ENCODE peak calls at places on chromosomes 16 and 17, in six cellular contexts. One of them, this sample, is unnamed.

GRCh38 chr16:75899163-75899562 is 172.9 kb upstream of the CPHXL start:
- DNase-seq in HCT116: no peak
- DNase-seq in GM12878: no peak
- DNase-seq in K562: no peak
- DNase-seq in H1: no peak
- DNase-seq in HepG2: no peak
- DNase-seq in this sample: no peak

GRCh38 chr17:43645765-43646481 is 15.8 kb downstream of the MEOX1 start:
- DNase-seq in HCT116: no peak
- DNase-seq in GM12878: no peak
- DNase-seq in K562: no peak
- DNase-seq in H1: peak; percentile 78
- DNase-seq in HepG2: no peak
- DNase-seq in this sample: no peak

GRCh38 chr17:42060231-42060630 is 9.8 kb upstream of the C17orf113 start:
- DNase-seq in HCT116: no peak
- DNase-seq in GM12878: no peak
- DNase-seq in K562: no peak
- DNase-seq in H1: no peak
- DNase-seq in HepG2: no peak
- DNase-seq in this sample: no peak

GRCh38 chr16:3235856-3236669 is 1.1 kb upstream of the ZNF200 start:
- DNase-seq in HCT116: no peak
- DNase-seq in GM12878: no peak
- DNase-seq in K562: peak; percentile 83
- DNase-seq in H1: peak; percentile 49
- DNase-seq in HepG2: no peak
- DNase-seq in this sample: no peak

GRCh38 chr17:54408741-54409140 is 491.9 kb upstream of the TOM1L1 start:
- DNase-seq in HCT116: no peak
- DNase-seq in GM12878: no peak
- DNase-seq in K562: no peak
- DNase-seq in H1: no peak
- DNase-seq in HepG2: no peak
- DNase-seq in this sample: no peak

GRCh38 chr16:75053791-75054555 is 55.1 kb downstream of the ZNRF1 start:
- DNase-seq in HCT116: peak; percentile 40
- DNase-seq in GM12878: no peak
- DNase-seq in K562: peak; percentile 49
- DNase-seq in H1: no peak
- DNase-seq in HepG2: peak; percentile 94
- DNase-seq in this sample: no peak

GRCh38 chr16:70553645-70554044 is 30.0 kb downstream of the SF3B3 start:
- DNase-seq in HCT116: no peak
- DNase-seq in GM12878: no peak
- DNase-seq in K562: no peak
- DNase-seq in H1: no peak
- DNase-seq in HepG2: no peak
- DNase-seq in this sample: no peak

GRCh38 chr17:49565948-49566491 is 9.7 kb upstream of the NXPH3 start:
- DNase-seq in HCT116: no peak
- DNase-seq in GM12878: no peak
- DNase-seq in K562: peak; percentile 38
- DNase-seq in H1: no peak
- DNase-seq in HepG2: no peak
- DNase-seq in this sample: no peak

GRCh38 chr16:22719945-22720344 is 94.0 kb upstream of the HS3ST2 start:
- DNase-seq in HCT116: no peak
- DNase-seq in GM12878: no peak
- DNase-seq in K562: no peak
- DNase-seq in H1: no peak
- DNase-seq in HepG2: no peak
- DNase-seq in this sample: no peak

DNA sequence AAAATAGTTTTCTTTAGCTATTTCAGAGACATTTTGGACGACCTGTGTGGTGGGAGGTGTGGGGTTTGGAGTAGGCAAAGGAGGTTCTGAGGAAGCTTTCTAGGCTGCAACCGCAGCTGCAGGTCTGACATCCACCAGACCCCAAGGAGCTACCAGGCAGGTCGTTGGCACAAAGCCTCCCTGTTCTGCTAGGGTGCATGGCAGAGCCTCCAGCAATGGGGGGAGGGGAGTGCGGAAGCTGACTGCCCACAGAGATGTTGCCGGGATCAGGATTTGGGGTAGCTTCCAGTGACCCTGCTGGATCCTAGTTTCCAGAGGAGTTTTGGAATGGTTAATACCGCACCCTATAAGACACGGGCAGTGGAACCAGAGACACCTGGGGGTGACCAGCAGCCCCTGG is 58.4 kb downstream of the RAP1GAP2 start:
- DNase-seq in HCT116: no peak
- DNase-seq in GM12878: no peak
- DNase-seq in K562: no peak
- DNase-seq in H1: no peak
- DNase-seq in HepG2: no peak
- DNase-seq in this sample: no peak
- TF ChIP-seq ZNF274 in HCT116: no peak
- TF ChIP-seq ZNF274 in GM12878: no peak
- TF ChIP-seq ZNF274 in K562: no peak
- TF ChIP-seq ZNF274 in H1: no peak
- TF ChIP-seq ZNF274 in HepG2: no peak
- TF ChIP-seq ZNF274 in this sample: no peak

DNA sequence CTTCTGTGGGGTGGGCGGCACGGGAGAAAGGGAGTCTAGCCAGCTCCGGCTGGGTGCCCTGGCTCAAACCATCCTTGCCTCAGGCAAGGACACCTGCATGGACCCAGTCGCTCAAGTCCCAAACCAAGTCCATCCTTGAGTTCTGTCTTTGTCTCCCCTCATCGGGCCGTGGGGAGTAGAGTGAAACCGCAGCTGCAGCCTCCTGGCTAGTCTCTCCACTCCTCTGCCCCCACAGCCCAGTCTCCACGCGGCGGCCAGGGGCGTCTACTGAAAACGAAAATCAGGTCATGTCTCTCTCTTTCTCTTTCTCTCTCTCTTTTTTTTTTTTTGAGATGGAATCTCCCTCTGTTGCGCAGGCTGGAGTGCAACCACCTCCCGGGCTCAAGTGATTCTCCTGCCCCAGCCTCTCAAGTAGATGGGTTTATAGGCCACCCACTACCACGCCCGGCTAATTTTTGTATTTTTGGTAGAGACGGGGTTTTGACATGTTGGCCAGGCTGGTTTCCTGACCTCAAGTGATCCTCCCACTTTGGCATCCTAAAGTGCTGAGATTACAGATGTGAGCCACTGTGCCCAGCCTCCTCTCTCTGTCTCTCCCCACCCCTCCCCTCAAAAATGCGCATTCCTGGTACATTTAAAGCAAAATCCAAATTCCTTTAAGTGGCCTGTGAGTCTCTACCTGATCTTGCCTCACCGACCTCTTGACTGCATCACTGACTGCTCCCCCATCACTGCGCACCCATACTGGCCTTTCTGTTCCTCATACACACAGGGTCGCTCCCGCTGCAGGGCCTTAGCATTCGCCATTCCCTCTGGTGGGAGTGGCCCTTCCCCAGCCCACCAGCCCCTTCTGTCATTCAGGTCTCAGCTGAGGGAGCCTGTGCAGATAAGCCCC is 17.7 kb upstream of the RMI2 start:
- DNase-seq in HCT116: no peak
- DNase-seq in GM12878: peak; percentile 63
- DNase-seq in K562: no peak
- DNase-seq in H1: no peak
- DNase-seq in HepG2: no peak
- DNase-seq in this sample: no peak
- TF ChIP-seq ZNF274 in HCT116: no peak
- TF ChIP-seq ZNF274 in GM12878: no peak
- TF ChIP-seq ZNF274 in K562: no peak
- TF ChIP-seq ZNF274 in H1: no peak
- TF ChIP-seq ZNF274 in HepG2: no peak
- TF ChIP-seq ZNF274 in this sample: no peak

DNA sequence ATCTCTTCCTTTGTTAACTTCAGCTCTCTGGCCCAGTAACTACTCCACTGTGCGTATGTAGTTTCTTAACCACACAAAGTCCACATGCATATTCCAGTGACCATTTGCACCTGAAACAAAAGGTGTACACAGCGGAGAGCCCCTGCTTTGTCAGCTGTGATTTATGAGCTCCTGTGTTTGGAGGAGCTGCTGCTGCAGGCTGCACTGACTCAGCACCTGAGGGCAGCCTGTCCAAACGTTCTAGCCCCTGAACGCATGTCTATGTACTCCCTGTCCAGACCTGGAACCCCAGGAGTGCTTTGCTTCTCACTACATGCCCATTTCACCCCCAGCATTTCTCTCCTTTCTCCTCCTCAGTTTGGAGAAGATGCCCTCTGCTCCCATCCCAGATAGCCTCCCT is 216.1 kb downstream of the ABCC12 start:
- DNase-seq in HCT116: no peak
- DNase-seq in GM12878: no peak
- DNase-seq in K562: no peak
- DNase-seq in H1: no peak
- DNase-seq in HepG2: no peak
- DNase-seq in this sample: no peak
- TF ChIP-seq ZNF274 in HCT116: no peak
- TF ChIP-seq ZNF274 in GM12878: no peak
- TF ChIP-seq ZNF274 in K562: no peak
- TF ChIP-seq ZNF274 in H1: no peak
- TF ChIP-seq ZNF274 in HepG2: no peak
- TF ChIP-seq ZNF274 in this sample: no peak

GRCh38 chr17:59004338-59005111 is 102.2 kb downstream of the TRIM37 start:
- DNase-seq in HCT116: peak; percentile 59
- DNase-seq in GM12878: peak; percentile 48
- DNase-seq in K562: peak; percentile 78
- DNase-seq in H1: peak; percentile 79
- DNase-seq in HepG2: peak; percentile 58
- DNase-seq in this sample: peak; percentile 33
- TF ChIP-seq ZNF274 in HCT116: no peak
- TF ChIP-seq ZNF274 in GM12878: no peak
- TF ChIP-seq ZNF274 in K562: no peak
- TF ChIP-seq ZNF274 in H1: no peak
- TF ChIP-seq ZNF274 in HepG2: no peak
- TF ChIP-seq ZNF274 in this sample: no peak

GRCh38 chr16:48352648-48353347 is 32.4 kb downstream of the SIAH1 start:
- DNase-seq in HCT116: no peak
- DNase-seq in GM12878: no peak
- DNase-seq in K562: no peak
- DNase-seq in H1: no peak
- DNase-seq in HepG2: no peak
- DNase-seq in this sample: no peak
- TF ChIP-seq ZNF274 in HCT116: no peak
- TF ChIP-seq ZNF274 in GM12878: no peak
- TF ChIP-seq ZNF274 in K562: no peak
- TF ChIP-seq ZNF274 in H1: no peak
- TF ChIP-seq ZNF274 in HepG2: no peak
- TF ChIP-seq ZNF274 in this sample: no peak

GRCh38 chr16:48102083-48103008 is 53.4 kb downstream of the ABCC12 start:
- DNase-seq in HCT116: no peak
- DNase-seq in GM12878: no peak
- DNase-seq in K562: no peak
- DNase-seq in H1: no peak
- DNase-seq in HepG2: no peak
- DNase-seq in this sample: no peak
- TF ChIP-seq ZNF274 in HCT116: no peak
- TF ChIP-seq ZNF274 in GM12878: no peak
- TF ChIP-seq ZNF274 in K562: no peak
- TF ChIP-seq ZNF274 in H1: no peak
- TF ChIP-seq ZNF274 in HepG2: no peak
- TF ChIP-seq ZNF274 in this sample: no peak

GRCh38 chr16:64412578-64413280 is 709.1 kb downstream of the CDH11 start:
- DNase-seq in HCT116: no peak
- DNase-seq in GM12878: no peak
- DNase-seq in K562: no peak
- DNase-seq in H1: no peak
- DNase-seq in HepG2: no peak
- DNase-seq in this sample: no peak
- TF ChIP-seq ZNF274 in HCT116: no peak
- TF ChIP-seq ZNF274 in GM12878: no peak
- TF ChIP-seq ZNF274 in K562: no peak
- TF ChIP-seq ZNF274 in H1: no peak
- TF ChIP-seq ZNF274 in HepG2: no peak
- TF ChIP-seq ZNF274 in this sample: no peak